ENCODE peak calls at places on chromosomes 11 and 22, in ten cellular contexts. One of them, this sample, is unnamed.
A peak's percentile ranks its signal among the peaks of the same experiment; 100 is the strongest.

GRCh38 chr22:38138961-38139360 is 28.5 kb upstream of the BAIAP2L2 start:
- DNase-seq in cardiac fibroblast: no peak
- DNase-seq in body of pancreas: no peak
- DNase-seq in Panc1: no peak
- DNase-seq in thoracic aorta: no peak
- DNase-seq in MCF 10A: no peak
- DNase-seq in AG04449: no peak
- DNase-seq in WTC11: no peak
- DNase-seq in lower leg skin: no peak
- DNase-seq in GM13976: peak; percentile 21
- DNase-seq in this sample: no peak

GRCh38 chr22:48302657-48303359 is 1524.9 kb downstream of the BRD1 start:
- DNase-seq in AG04449: no peak
- DNase-seq in thoracic aorta: no peak
- DNase-seq in body of pancreas: no peak
- DNase-seq in MCF 10A: no peak
- DNase-seq in GM13976: peak; percentile 18
- DNase-seq in cardiac fibroblast: no peak
- DNase-seq in Panc1: no peak
- DNase-seq in WTC11: no peak
- DNase-seq in lower leg skin: no peak
- DNase-seq in this sample: no peak

GRCh38 chr22:37502342-37503182 is 16.4 kb upstream of the MFNG start:
- DNase-seq in Panc1: no peak
- DNase-seq in lower leg skin: no peak
- DNase-seq in cardiac fibroblast: no peak
- DNase-seq in GM13976: no peak
- DNase-seq in MCF 10A: peak; percentile 74
- DNase-seq in WTC11: no peak
- DNase-seq in thoracic aorta: no peak
- DNase-seq in body of pancreas: peak; percentile 87
- DNase-seq in AG04449: no peak
- DNase-seq in this sample: peak; percentile 22

GRCh38 chr22:35648066-35649025 is at the start of gene APOL6:
- DNase-seq in lower leg skin: peak; percentile 44
- DNase-seq in Panc1: no peak
- DNase-seq in GM13976: peak; percentile 67
- DNase-seq in cardiac fibroblast: peak; percentile 87
- DNase-seq in AG04449: no peak
- DNase-seq in thoracic aorta: no peak
- DNase-seq in WTC11: no peak
- DNase-seq in MCF 10A: peak; percentile 82
- DNase-seq in body of pancreas: peak; percentile 39
- DNase-seq in this sample: peak; percentile 76

GRCh38 chr22:38115423-38116205 is 5.1 kb upstream of the BAIAP2L2 start:
- DNase-seq in MCF 10A: no peak
- DNase-seq in thoracic aorta: no peak
- DNase-seq in WTC11: no peak
- DNase-seq in body of pancreas: no peak
- DNase-seq in AG04449: no peak
- DNase-seq in lower leg skin: no peak
- DNase-seq in GM13976: no peak
- DNase-seq in cardiac fibroblast: no peak
- DNase-seq in Panc1: no peak
- DNase-seq in this sample: no peak

GRCh38 chr11:76577199-76577920 is 93.2 kb downstream of the LRRC32 start:
- DNase-seq in MCF 10A: peak; percentile 87
- DNase-seq in GM13976: no peak
- DNase-seq in AG04449: peak; percentile 80
- DNase-seq in thoracic aorta: no peak
- DNase-seq in Panc1: no peak
- DNase-seq in body of pancreas: no peak
- DNase-seq in cardiac fibroblast: peak; percentile 93
- DNase-seq in lower leg skin: no peak
- DNase-seq in WTC11: no peak
- DNase-seq in this sample: no peak

GRCh38 chr11:82703796-82704195 is 29.9 kb downstream of the FAM181B start:
- DNase-seq in body of pancreas: no peak
- DNase-seq in cardiac fibroblast: no peak
- DNase-seq in AG04449: no peak
- DNase-seq in thoracic aorta: no peak
- DNase-seq in lower leg skin: no peak
- DNase-seq in WTC11: no peak
- DNase-seq in Panc1: no peak
- DNase-seq in MCF 10A: peak; percentile 22
- DNase-seq in GM13976: no peak
- DNase-seq in this sample: no peak

GRCh38 chr11:63769044-63769718 is 606 bp upstream of the ZFTA start:
- DNase-seq in lower leg skin: no peak
- DNase-seq in thoracic aorta: no peak
- DNase-seq in cardiac fibroblast: peak; percentile 40
- DNase-seq in GM13976: peak; percentile 77
- DNase-seq in WTC11: peak; percentile 32
- DNase-seq in MCF 10A: no peak
- DNase-seq in Panc1: no peak
- DNase-seq in AG04449: no peak
- DNase-seq in body of pancreas: peak; percentile 51
- DNase-seq in this sample: peak; percentile 72

GRCh38 chr11:64804346-64805210 is 1.6 kb upstream of the MAP4K2 start:
- DNase-seq in GM13976: no peak
- DNase-seq in lower leg skin: no peak
- DNase-seq in MCF 10A: no peak
- DNase-seq in body of pancreas: no peak
- DNase-seq in thoracic aorta: no peak
- DNase-seq in Panc1: no peak
- DNase-seq in cardiac fibroblast: no peak
- DNase-seq in AG04449: no peak
- DNase-seq in WTC11: peak; percentile 53
- DNase-seq in this sample: peak; percentile 28

GRCh38 chr11:64802370-64803162 is 448 bp downstream of the MAP4K2 start:
- DNase-seq in cardiac fibroblast: no peak
- DNase-seq in lower leg skin: no peak
- DNase-seq in GM13976: no peak
- DNase-seq in AG04449: no peak
- DNase-seq in body of pancreas: no peak
- DNase-seq in WTC11: peak; percentile 25
- DNase-seq in MCF 10A: no peak
- DNase-seq in Panc1: no peak
- DNase-seq in thoracic aorta: no peak
- DNase-seq in this sample: peak; percentile 53

GRCh38 chr11:64801591-64802369 is 1.2 kb downstream of the MAP4K2 start:
- DNase-seq in thoracic aorta: no peak
- DNase-seq in WTC11: no peak
- DNase-seq in AG04449: no peak
- DNase-seq in Panc1: no peak
- DNase-seq in GM13976: no peak
- DNase-seq in MCF 10A: no peak
- DNase-seq in body of pancreas: no peak
- DNase-seq in cardiac fibroblast: no peak
- DNase-seq in lower leg skin: no peak
- DNase-seq in this sample: no peak

GRCh38 chr11:64803846-64804345 is 882 bp upstream of the MAP4K2 start:
- DNase-seq in cardiac fibroblast: no peak
- DNase-seq in MCF 10A: no peak
- DNase-seq in GM13976: no peak
- DNase-seq in body of pancreas: no peak
- DNase-seq in AG04449: no peak
- DNase-seq in WTC11: peak; percentile 47
- DNase-seq in thoracic aorta: no peak
- DNase-seq in lower leg skin: no peak
- DNase-seq in Panc1: no peak
- DNase-seq in this sample: no peak

GRCh38 chr11:64803163-64803845 is at the start of gene MAP4K2:
- DNase-seq in body of pancreas: peak; percentile 94
- DNase-seq in MCF 10A: peak; percentile 87
- DNase-seq in WTC11: peak; percentile 90
- DNase-seq in thoracic aorta: peak; percentile 78
- DNase-seq in cardiac fibroblast: peak; percentile 88
- DNase-seq in GM13976: peak; percentile 98
- DNase-seq in Panc1: peak; percentile 70
- DNase-seq in AG04449: no peak
- DNase-seq in lower leg skin: peak; percentile 87
- DNase-seq in this sample: peak; percentile 88
- TF ChIP-seq CTCF in body of pancreas: peak; percentile 7
- TF ChIP-seq CTCF in MCF 10A: peak; percentile 16
- TF ChIP-seq CTCF in WTC11: no peak
- TF ChIP-seq CTCF in thoracic aorta: peak; percentile 12
- TF ChIP-seq CTCF in cardiac fibroblast: no peak
- TF ChIP-seq CTCF in GM13976: no peak
- TF ChIP-seq CTCF in Panc1: no peak
- TF ChIP-seq CTCF in AG04449: peak; percentile 38
- TF ChIP-seq CTCF in lower leg skin: no peak
- TF ChIP-seq CTCF in this sample: no peak

DNA sequence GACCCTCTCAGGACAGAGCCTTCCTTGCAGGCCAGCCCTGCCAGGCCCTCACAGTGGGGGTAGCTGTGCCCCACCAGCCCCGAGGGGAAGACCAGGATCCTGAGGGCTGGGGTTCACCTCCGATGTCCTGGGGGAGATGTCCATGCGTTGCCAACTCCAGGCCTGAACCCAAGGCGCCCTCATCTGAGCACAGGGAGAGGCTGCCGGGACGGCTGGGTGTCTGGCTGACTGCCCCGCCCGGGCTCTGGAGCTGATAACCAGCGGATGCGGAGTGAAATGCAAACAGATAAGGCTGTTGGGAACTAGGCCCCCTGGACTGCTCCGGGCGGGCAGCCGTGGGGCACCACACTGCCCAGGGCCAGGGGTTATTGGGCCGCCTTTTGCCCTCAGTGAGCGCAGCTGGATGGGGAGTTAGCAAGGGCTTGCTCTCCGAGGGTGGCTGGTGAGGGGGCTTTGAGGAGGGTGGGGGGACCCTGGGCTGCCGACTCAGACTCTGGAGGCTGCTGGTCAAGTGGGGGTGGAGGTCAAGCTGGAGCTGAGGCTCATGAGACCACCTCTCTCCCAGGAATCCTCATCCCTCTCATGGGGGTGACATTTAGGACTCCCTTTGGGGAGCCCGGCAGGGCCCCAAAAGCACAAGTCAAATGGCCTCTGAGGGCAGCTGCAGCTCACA is 5.6 kb upstream of the MUC6 start:
- DNase-seq in GM13976: no peak
- DNase-seq in thoracic aorta: no peak
- DNase-seq in Panc1: no peak
- DNase-seq in WTC11: no peak
- DNase-seq in MCF 10A: peak; percentile 33
- DNase-seq in cardiac fibroblast: peak; percentile 64
- DNase-seq in body of pancreas: peak; percentile 87
- DNase-seq in AG04449: no peak
- DNase-seq in lower leg skin: no peak
- DNase-seq in this sample: no peak
- TF ChIP-seq CTCF in GM13976: no peak
- TF ChIP-seq CTCF in thoracic aorta: no peak
- TF ChIP-seq CTCF in Panc1: no peak
- TF ChIP-seq CTCF in WTC11: no peak
- TF ChIP-seq CTCF in MCF 10A: no peak
- TF ChIP-seq CTCF in cardiac fibroblast: no peak
- TF ChIP-seq CTCF in body of pancreas: no peak
- TF ChIP-seq CTCF in AG04449: no peak
- TF ChIP-seq CTCF in lower leg skin: no peak
- TF ChIP-seq CTCF in this sample: no peak

GRCh38 chr11:119046489-119046888 is 10.5 kb downstream of the HYOU1 start:
- DNase-seq in lower leg skin: no peak
- DNase-seq in GM13976: no peak
- DNase-seq in WTC11: no peak
- DNase-seq in AG04449: no peak
- DNase-seq in cardiac fibroblast: no peak
- DNase-seq in body of pancreas: no peak
- DNase-seq in MCF 10A: no peak
- DNase-seq in thoracic aorta: no peak
- DNase-seq in Panc1: no peak
- DNase-seq in this sample: no peak

GRCh38 chr11:119048644-119049043 is 8.4 kb downstream of the HYOU1 start:
- DNase-seq in WTC11: no peak
- DNase-seq in body of pancreas: no peak
- DNase-seq in cardiac fibroblast: no peak
- DNase-seq in GM13976: no peak
- DNase-seq in Panc1: no peak
- DNase-seq in thoracic aorta: no peak
- DNase-seq in lower leg skin: no peak
- DNase-seq in MCF 10A: no peak
- DNase-seq in AG04449: no peak
- DNase-seq in this sample: no peak

GRCh38 chr11:119047205-119047604 is 9.8 kb downstream of the HYOU1 start:
- DNase-seq in Panc1: no peak
- DNase-seq in MCF 10A: no peak
- DNase-seq in GM13976: no peak
- DNase-seq in WTC11: no peak
- DNase-seq in thoracic aorta: no peak
- DNase-seq in lower leg skin: no peak
- DNase-seq in body of pancreas: no peak
- DNase-seq in AG04449: no peak
- DNase-seq in cardiac fibroblast: no peak
- DNase-seq in this sample: no peak

GRCh38 chr11:119041821-119042514 is 11.3 kb upstream of the SLC37A4 start:
- DNase-seq in cardiac fibroblast: no peak
- DNase-seq in WTC11: no peak
- DNase-seq in Panc1: no peak
- DNase-seq in lower leg skin: no peak
- DNase-seq in MCF 10A: no peak
- DNase-seq in body of pancreas: no peak
- DNase-seq in thoracic aorta: no peak
- DNase-seq in AG04449: no peak
- DNase-seq in GM13976: no peak
- DNase-seq in this sample: no peak

DNA sequence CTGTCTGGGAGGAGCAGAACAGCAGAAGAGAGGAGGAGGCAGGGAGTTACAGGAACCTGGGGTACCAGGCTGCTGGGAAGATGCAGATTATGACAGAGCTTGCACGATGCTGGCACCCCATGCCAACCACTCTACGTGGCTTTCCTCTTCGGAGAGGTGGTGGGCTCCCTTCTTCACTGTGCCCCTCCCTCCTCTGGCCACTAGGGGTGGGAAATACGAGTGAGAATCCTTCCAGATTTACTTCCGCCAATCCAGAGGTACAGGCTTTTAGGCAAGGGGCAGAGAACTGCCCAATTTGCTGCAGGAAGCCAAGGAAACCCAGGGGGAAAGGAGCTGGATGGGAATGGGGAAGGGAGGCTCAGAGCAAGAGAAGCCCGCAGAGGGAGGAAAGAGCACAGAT is 12.3 kb downstream of the HYOU1 start:
- DNase-seq in cardiac fibroblast: no peak
- DNase-seq in WTC11: peak; percentile 41
- DNase-seq in GM13976: no peak
- DNase-seq in MCF 10A: no peak
- DNase-seq in AG04449: no peak
- DNase-seq in lower leg skin: no peak
- DNase-seq in Panc1: no peak
- DNase-seq in body of pancreas: no peak
- DNase-seq in thoracic aorta: no peak
- DNase-seq in this sample: no peak
- TF ChIP-seq CTCF in cardiac fibroblast: peak; percentile 8
- TF ChIP-seq CTCF in WTC11: peak; percentile 36
- TF ChIP-seq CTCF in GM13976: no peak
- TF ChIP-seq CTCF in MCF 10A: no peak
- TF ChIP-seq CTCF in AG04449: no peak
- TF ChIP-seq CTCF in lower leg skin: no peak
- TF ChIP-seq CTCF in Panc1: no peak
- TF ChIP-seq CTCF in body of pancreas: no peak
- TF ChIP-seq CTCF in thoracic aorta: no peak
- TF ChIP-seq CTCF in this sample: peak; percentile 35

GRCh38 chr11:86117706-86118050 is 48.8 kb upstream of the PICALM start:
- DNase-seq in WTC11: no peak
- DNase-seq in body of pancreas: no peak
- DNase-seq in Panc1: no peak
- DNase-seq in thoracic aorta: no peak
- DNase-seq in lower leg skin: no peak
- DNase-seq in AG04449: no peak
- DNase-seq in MCF 10A: no peak
- DNase-seq in GM13976: no peak
- DNase-seq in cardiac fibroblast: no peak
- DNase-seq in this sample: no peak

GRCh38 chr11:86116996-86117705 is 48.3 kb upstream of the PICALM start:
- DNase-seq in lower leg skin: no peak
- DNase-seq in AG04449: no peak
- DNase-seq in body of pancreas: no peak
- DNase-seq in GM13976: no peak
- DNase-seq in WTC11: no peak
- DNase-seq in thoracic aorta: no peak
- DNase-seq in cardiac fibroblast: peak; percentile 54
- DNase-seq in MCF 10A: peak; percentile 55
- DNase-seq in Panc1: no peak
- DNase-seq in this sample: no peak

GRCh38 chr11:86116386-86116726 is 47.5 kb upstream of the PICALM start:
- DNase-seq in WTC11: no peak
- DNase-seq in MCF 10A: peak; percentile 77
- DNase-seq in thoracic aorta: no peak
- DNase-seq in GM13976: peak; percentile 72
- DNase-seq in Panc1: no peak
- DNase-seq in AG04449: peak; percentile 87
- DNase-seq in cardiac fibroblast: peak; percentile 44
- DNase-seq in lower leg skin: no peak
- DNase-seq in body of pancreas: no peak
- DNase-seq in this sample: peak; percentile 62

GRCh38 chr11:86118201-86118600 is 49.3 kb upstream of the PICALM start:
- DNase-seq in lower leg skin: no peak
- DNase-seq in body of pancreas: no peak
- DNase-seq in cardiac fibroblast: no peak
- DNase-seq in AG04449: no peak
- DNase-seq in Panc1: no peak
- DNase-seq in GM13976: no peak
- DNase-seq in thoracic aorta: no peak
- DNase-seq in MCF 10A: no peak
- DNase-seq in WTC11: no peak
- DNase-seq in this sample: no peak

DNA sequence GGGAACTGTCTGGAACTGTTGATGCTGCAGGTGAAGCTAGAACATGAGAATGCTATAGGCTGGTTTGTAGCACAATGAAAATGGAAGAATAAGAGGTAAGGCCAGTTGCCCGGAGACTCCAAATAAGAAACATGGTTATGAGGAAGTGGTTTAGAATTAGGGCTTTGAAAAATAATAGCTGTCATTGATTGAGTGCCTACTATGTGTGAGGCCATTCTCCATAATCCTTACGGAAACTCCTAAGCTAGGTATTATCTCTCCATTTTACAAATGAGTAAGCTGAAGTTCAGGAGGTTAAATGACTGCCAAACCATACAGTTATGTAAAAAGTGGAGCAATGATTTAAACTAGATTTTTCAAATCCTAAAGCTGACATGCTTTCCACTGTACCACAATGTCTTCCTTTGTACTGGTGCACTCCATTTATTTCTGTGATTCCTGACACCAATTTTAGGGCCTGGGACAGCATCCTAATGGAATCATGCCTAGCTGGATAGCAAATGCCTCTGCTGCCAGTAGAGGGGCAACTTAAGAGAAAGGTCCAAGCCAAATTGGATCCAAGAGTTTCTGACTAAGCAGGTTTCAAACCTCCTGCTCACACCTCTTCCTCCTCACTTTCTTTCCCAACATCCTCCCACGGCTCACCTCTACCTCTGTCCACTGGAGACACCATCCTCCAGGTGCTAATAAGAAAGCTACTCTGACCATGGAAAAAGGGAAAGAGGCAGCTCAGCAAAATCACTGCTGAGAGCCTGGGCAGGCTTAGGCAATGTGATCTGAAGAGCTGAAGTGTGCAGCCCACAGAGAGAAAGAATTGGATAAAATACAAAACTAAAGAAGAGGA is 46.9 kb upstream of the PICALM start:
- DNase-seq in body of pancreas: no peak
- DNase-seq in AG04449: no peak
- DNase-seq in thoracic aorta: no peak
- DNase-seq in cardiac fibroblast: no peak
- DNase-seq in GM13976: no peak
- DNase-seq in WTC11: no peak
- DNase-seq in MCF 10A: peak; percentile 30
- DNase-seq in Panc1: no peak
- DNase-seq in lower leg skin: no peak
- DNase-seq in this sample: no peak
- TF ChIP-seq CTCF in body of pancreas: no peak
- TF ChIP-seq CTCF in AG04449: no peak
- TF ChIP-seq CTCF in thoracic aorta: no peak
- TF ChIP-seq CTCF in cardiac fibroblast: peak; percentile 9
- TF ChIP-seq CTCF in GM13976: no peak
- TF ChIP-seq CTCF in WTC11: no peak
- TF ChIP-seq CTCF in MCF 10A: no peak
- TF ChIP-seq CTCF in Panc1: peak; percentile 17
- TF ChIP-seq CTCF in lower leg skin: no peak
- TF ChIP-seq CTCF in this sample: no peak

This sample was measured in activated CD8-positive, alpha-beta T cell treated with anti-CD3 and anti-CD28 coated beads for 36 hours.